ENCODE peak calls at places on chromosome 16, in five cellular contexts. V, R, Y, I and Z are unnamed samples.
A peak's percentile ranks its signal among the peaks of the same experiment; 100 is the strongest.

GRCh38 chr16:71895679-71896385 is 501 bp downstream of the IST1 start:
- DNase-seq in V (peak; percentile 45), Y (no peak), R (peak; percentile 37), I (no peak), Z (no peak)

GRCh38 chr16:65196696-65197095 is 74.8 kb upstream of the CDH11 start:
- DNase-seq in V (no peak), I (no peak), R (no peak), Y (no peak), Z (no peak)

GRCh38 chr16:13906426-13907089 is 13.4 kb upstream of the ERCC4 start:
- DNase-seq in V (no peak), Y (no peak), R (no peak), I (peak; percentile 72), Z (no peak)

GRCh38 chr16:8920676-8921625 is 38.8 kb downstream of the LITAFD start:
- DNase-seq in I (no peak), V (no peak), Y (no peak), R (no peak), Z (no peak)

GRCh38 chr16:13984794-13985193 is 64.8 kb downstream of the ERCC4 start:
- DNase-seq in R (no peak), V (no peak), Y (no peak), I (peak; percentile 45), Z (no peak)

GRCh38 chr16:65572156-65572555 is 450.3 kb upstream of the CDH11 start:
- DNase-seq in V (no peak), R (no peak), Y (peak; percentile 53), I (no peak), Z (no peak)

GRCh38 chr16:79628501-79628975 is 28.0 kb upstream of the MAF start:
- DNase-seq in I (no peak), Y (no peak), R (no peak), V (no peak), Z (no peak)

GRCh38 chr16:24523569-24523968 is 15.8 kb upstream of the RBBP6 start:
- DNase-seq in V (no peak), I (no peak), R (no peak), Y (no peak), Z (no peak)

GRCh38 chr16:81864646-81865382 is 85.7 kb downstream of the PLCG2 start:
- DNase-seq in Y (no peak), I (no peak), V (no peak), R (no peak), Z (no peak)

GRCh38 chr16:72128701-72129100 is 35.1 kb downstream of the DHX38 start:
- DNase-seq in I (no peak), R (no peak), V (no peak), Y (no peak), Z (peak; percentile 40)

GRCh38 chr16:21121150-21121549 is 29.5 kb downstream of the DNAH3 start:
- DNase-seq in I (no peak), R (no peak), V (no peak), Y (no peak), Z (no peak)
- TF ChIP-seq POLR2A in I (no peak), R (no peak), V (no peak), Y (no peak), Z (no peak)

GRCh38 chr16:89359296-89360147 is 130.8 kb downstream of the ANKRD11 start:
- DNase-seq in R (no peak), Y (peak; percentile 67), V (no peak), I (no peak), Z (no peak)

GRCh38 chr16:89358030-89359005 is 132.0 kb downstream of the ANKRD11 start:
- DNase-seq in I (no peak), V (peak; percentile 50), R (no peak), Y (no peak), Z (no peak)

GRCh38 chr16:89355686-89356085 is 134.7 kb downstream of the ANKRD11 start:
- DNase-seq in V (no peak), R (no peak), Y (no peak), I (no peak), Z (no peak)

GRCh38 chr16:89357055-89357454 is 133.3 kb downstream of the ANKRD11 start:
- DNase-seq in I (no peak), Y (no peak), R (no peak), V (no peak), Z (no peak)

GRCh38 chr16:89357460-89357859 is 132.9 kb downstream of the ANKRD11 start:
- DNase-seq in V (no peak), I (no peak), R (no peak), Y (no peak), Z (no peak)
- H3K27ac ChIP-seq in V (no peak overlapping the region), I (no peak overlapping the region), R (peak overlapping the region; percentile 49), Y (no peak overlapping the region), Z (no peak overlapping the region)

DNA sequence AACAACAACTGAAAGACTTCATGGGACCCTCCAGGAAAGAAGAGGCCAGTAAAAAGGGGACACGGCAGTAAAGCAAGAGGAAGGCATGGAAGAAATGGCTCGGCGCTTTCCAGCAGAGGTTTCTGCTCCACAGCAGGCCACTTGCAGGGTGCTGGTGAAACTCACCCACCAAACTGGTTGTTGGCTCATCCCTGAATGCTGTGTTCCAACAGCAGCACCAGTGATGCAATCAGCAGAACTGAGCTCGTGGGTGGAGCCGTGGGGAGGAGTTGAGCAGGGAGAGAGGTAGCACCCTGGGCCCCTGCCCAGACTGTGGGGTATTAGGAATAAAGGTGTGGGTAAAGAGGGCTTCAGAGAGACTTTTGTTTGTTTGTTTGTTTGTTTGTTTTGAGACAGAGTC is 62.8 kb upstream of the ADCY9 start:
- DNase-seq in Y (no peak), R (no peak), V (peak; percentile 19), I (no peak), Z (no peak)
- TF ChIP-seq POLR2AphosphoS5 in Y (no peak), R (no peak), V (no peak), I (no peak), Z (no peak)

GRCh38 chr16:3439637-3440036 is 3.7 kb downstream of the ZNF597 start:
- DNase-seq in R (no peak), I (no peak), Y (no peak), V (no peak), Z (no peak)
- TF ChIP-seq POLR2A in R (no peak), I (no peak), Y (no peak), V (no peak), Z (no peak)

DNA sequence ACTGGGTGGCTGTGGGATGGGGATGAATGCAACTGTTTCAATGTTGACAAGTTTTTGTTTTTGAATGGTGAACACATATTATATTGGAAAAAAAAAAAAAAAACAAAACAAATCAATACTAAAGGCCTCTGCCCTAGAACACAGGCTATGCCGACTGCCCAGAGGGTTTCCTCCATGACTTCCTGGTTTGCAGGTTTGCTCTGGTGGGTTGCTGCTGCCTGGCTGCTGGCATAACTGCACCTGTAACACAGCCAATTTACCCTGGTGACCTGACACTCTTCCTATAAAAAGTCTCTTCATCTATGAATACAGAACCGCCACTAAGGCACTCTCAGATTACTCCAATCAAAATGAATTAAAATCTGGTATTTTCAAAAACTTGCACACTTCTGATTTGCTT is 10.4 kb downstream of the GLYR1 start:
- DNase-seq in I (no peak), Y (no peak), V (no peak), R (no peak), Z (no peak)
- H3K27ac ChIP-seq in I (no peak overlapping the region), Y (no peak overlapping the region), V (no peak overlapping the region), R (no peak overlapping the region), Z (no peak overlapping the region)

DNA sequence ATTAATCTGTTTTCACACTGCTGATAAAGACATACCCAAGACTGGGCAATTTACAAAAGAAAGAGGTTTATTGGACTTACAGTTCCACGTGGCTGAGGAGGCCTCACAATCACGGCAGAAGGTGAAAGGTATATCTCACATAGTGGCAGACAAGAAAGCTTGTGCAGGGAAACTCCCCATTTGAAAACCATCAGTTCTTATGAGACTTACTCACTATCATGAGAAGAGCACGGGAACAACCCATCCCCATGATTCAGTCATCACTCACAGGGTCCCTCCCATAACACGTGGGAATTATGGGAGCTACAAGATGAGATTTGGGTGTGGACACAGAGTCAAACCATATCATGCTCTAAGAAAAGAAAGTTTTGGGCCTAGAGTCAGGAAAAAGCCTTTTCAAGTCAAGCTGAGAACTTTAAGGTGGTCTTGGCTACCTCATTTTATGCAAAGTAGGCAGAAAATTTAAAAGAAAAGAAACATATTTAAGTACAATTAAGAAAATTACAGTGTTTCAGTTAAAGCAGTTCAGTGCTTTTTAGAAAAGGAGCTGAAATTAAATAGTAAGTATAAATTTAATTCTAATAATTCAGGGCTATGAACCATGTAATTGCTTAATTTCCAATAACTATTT is 24.9 kb upstream of the CRYM start:
- DNase-seq in R (no peak), I (no peak), V (peak; percentile 22), Y (no peak), Z (no peak)
- TF ChIP-seq POLR2AphosphoS5 in R (no peak), I (peak; percentile 66), V (peak; percentile 25), Y (no peak), Z (no peak)